ENCODE peak calls at places on chromosomes 2 and 18, in four cellular contexts. One of them, this sample, is unnamed.

GRCh38 chr2:241372376-241372992 is 16.4 kb downstream of the FARP2 start:
- DNase-seq in bronchial epithelial cell: no peak
- DNase-seq in GM12864: no peak
- DNase-seq in AG04449: no peak
- DNase-seq in this sample: no peak

GRCh38 chr2:221402072-221402471 is 170.0 kb downstream of the EPHA4 start:
- DNase-seq in bronchial epithelial cell: no peak
- DNase-seq in GM12864: no peak
- DNase-seq in AG04449: peak
- DNase-seq in this sample: no peak

GRCh38 chr2:23028106-23028505 is 356.9 kb upstream of the KLHL29 start:
- DNase-seq in bronchial epithelial cell: no peak
- DNase-seq in GM12864: no peak
- DNase-seq in AG04449: no peak
- DNase-seq in this sample: no peak

GRCh38 chr2:239722760-239723448 is 302.2 kb downstream of the NDUFA10 start:
- DNase-seq in bronchial epithelial cell: no peak
- DNase-seq in GM12864: no peak
- DNase-seq in AG04449: no peak
- DNase-seq in this sample: peak

GRCh38 chr18:9120796-9121195 is 15.8 kb upstream of the ANKRD12 start:
- DNase-seq in bronchial epithelial cell: no peak
- DNase-seq in GM12864: no peak
- DNase-seq in AG04449: no peak
- DNase-seq in this sample: no peak

GRCh38 chr2:61619561-61619960 is 81.4 kb upstream of the XPO1 start:
- DNase-seq in bronchial epithelial cell: no peak
- DNase-seq in GM12864: no peak
- DNase-seq in AG04449: no peak
- DNase-seq in this sample: no peak

GRCh38 chr2:61359058-61359457 is 111.8 kb downstream of the USP34 start:
- DNase-seq in bronchial epithelial cell: no peak
- DNase-seq in GM12864: no peak
- DNase-seq in AG04449: no peak
- DNase-seq in this sample: no peak

GRCh38 chr2:46719499-46719898 is 196.1 kb downstream of the MCFD2 start:
- DNase-seq in bronchial epithelial cell: peak
- DNase-seq in GM12864: no peak
- DNase-seq in AG04449: peak
- DNase-seq in this sample: no peak

GRCh38 chr2:241579281-241579680 is 20.7 kb downstream of the BOK start:
- DNase-seq in bronchial epithelial cell: no peak
- DNase-seq in GM12864: no peak
- DNase-seq in AG04449: no peak
- DNase-seq in this sample: no peak

GRCh38 chr18:69469444-69469919 is 68.8 kb downstream of the DOK6 start:
- DNase-seq in bronchial epithelial cell: no peak
- DNase-seq in GM12864: peak
- DNase-seq in AG04449: no peak
- DNase-seq in this sample: no peak

GRCh38 chr18:2448565-2449151 is 122.6 kb downstream of the METTL4 start:
- DNase-seq in bronchial epithelial cell: no peak
- DNase-seq in GM12864: no peak
- DNase-seq in AG04449: no peak
- DNase-seq in this sample: no peak

GRCh38 chr2:208620487-208620978 is 213.9 kb downstream of the PTH2R start:
- DNase-seq in bronchial epithelial cell: no peak
- DNase-seq in GM12864: no peak
- DNase-seq in AG04449: no peak
- DNase-seq in this sample: no peak

GRCh38 chr2:32806857-32807256 is 139.9 kb upstream of the LTBP1 start:
- DNase-seq in bronchial epithelial cell: peak
- DNase-seq in GM12864: no peak
- DNase-seq in AG04449: no peak
- DNase-seq in this sample: no peak

GRCh38 chr18:58335821-58336220 is 291.8 kb downstream of the NEDD4L start:
- DNase-seq in bronchial epithelial cell: no peak
- DNase-seq in GM12864: no peak
- DNase-seq in AG04449: no peak
- DNase-seq in this sample: no peak
- TF ChIP-seq CTCF in bronchial epithelial cell: no peak
- TF ChIP-seq CTCF in GM12864: no peak
- TF ChIP-seq CTCF in AG04449: peak
- TF ChIP-seq CTCF in this sample: peak

GRCh38 chr2:58871469-58872142 is 630.5 kb upstream of the FANCL start:
- DNase-seq in bronchial epithelial cell: no peak
- DNase-seq in GM12864: no peak
- DNase-seq in AG04449: no peak
- DNase-seq in this sample: no peak
- TF ChIP-seq CTCF in bronchial epithelial cell: no peak
- TF ChIP-seq CTCF in GM12864: peak
- TF ChIP-seq CTCF in AG04449: no peak
- TF ChIP-seq CTCF in this sample: peak

GRCh38 chr18:55096261-55097026 is 137.2 kb upstream of the CCDC68 start:
- DNase-seq in bronchial epithelial cell: peak
- DNase-seq in GM12864: peak
- DNase-seq in AG04449: peak
- DNase-seq in this sample: no peak
- TF ChIP-seq CTCF in bronchial epithelial cell: peak
- TF ChIP-seq CTCF in GM12864: peak
- TF ChIP-seq CTCF in AG04449: peak
- TF ChIP-seq CTCF in this sample: peak

DNA sequence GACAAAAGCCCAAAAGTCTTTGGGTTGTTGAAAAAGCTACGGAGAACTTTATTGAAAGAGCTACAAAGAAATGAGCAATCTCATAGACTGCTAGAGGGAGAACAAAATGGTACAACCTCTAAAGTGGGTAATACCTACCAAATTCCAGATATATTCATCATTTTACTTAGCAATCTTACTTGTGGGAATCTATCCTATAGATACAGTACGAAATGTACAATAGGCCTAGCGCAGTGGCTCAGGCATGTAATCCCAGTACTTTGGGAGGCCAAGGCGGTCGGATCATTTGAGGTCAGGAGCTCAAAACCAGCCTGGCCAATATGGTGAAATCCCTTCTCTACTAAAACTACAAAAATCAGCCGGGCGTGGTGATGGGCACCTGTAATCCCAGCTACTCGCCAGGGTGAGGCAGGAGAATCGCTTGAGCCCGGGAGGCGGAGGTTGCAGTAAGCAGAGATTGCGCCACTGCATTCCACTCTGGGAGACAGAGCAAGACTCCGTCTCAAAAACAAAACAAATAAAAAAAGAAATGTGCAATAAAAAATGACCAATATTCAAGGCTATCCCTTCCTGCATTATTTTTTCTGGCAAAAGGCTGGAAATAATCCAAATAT is 10.1 kb downstream of the EXOC6B start:
- DNase-seq in bronchial epithelial cell: peak
- DNase-seq in GM12864: no peak
- DNase-seq in AG04449: no peak
- DNase-seq in this sample: no peak
- TF ChIP-seq CTCF in bronchial epithelial cell: no peak
- TF ChIP-seq CTCF in GM12864: no peak
- TF ChIP-seq CTCF in AG04449: no peak
- TF ChIP-seq CTCF in this sample: no peak

This sample was measured in type B pancreatic cell.